ENCODE peak calls at places on chromosomes 4 and X, in four cellular contexts. F, N, R and O are unnamed samples.

GRCh38 chr4:4590496-4590895 is 48.6 kb upstream of the STX18 start:
- DNase-seq in F (no peak), N (no peak), R (no peak), O (no peak)

GRCh38 chr4:169915545-169915944 is 110.7 kb downstream of the MFAP3L start:
- DNase-seq in F (no peak), N (no peak), R (no peak), O (no peak)

GRCh38 chr4:79331126-79331876 is 5.4 kb upstream of the NAA11 start:
- DNase-seq in F (no peak), N (no peak), R (no peak), O (peak; percentile 30)

GRCh38 chr4:108172231-108172779 is 3.6 kb upstream of the LEF1 start:
- DNase-seq in F (no peak), N (peak; percentile 72), R (peak; percentile 39), O (peak; percentile 66)

GRCh38 chr4:7185487-7186030 is 6.8 kb upstream of the SORCS2 start:
- DNase-seq in F (no peak), N (no peak), R (no peak), O (no peak)

GRCh38 chr4:27811928-27812327 is 951.3 kb downstream of the STIM2 start:
- DNase-seq in F (no peak), N (no peak), R (no peak), O (no peak)

GRCh38 chr4:2794707-2795557 is 2.0 kb downstream of the SH3BP2 start:
- DNase-seq in F (peak; percentile 53), N (peak; percentile 1), R (no peak), O (no peak)

GRCh38 chr4:2882341-2882740 is 38.7 kb downstream of the ADD1 start:
- DNase-seq in F (no peak), N (no peak), R (no peak), O (no peak)

GRCh38 chr4:27084685-27085356 is 224.2 kb downstream of the STIM2 start:
- DNase-seq in F (peak; percentile 53), N (peak; percentile 81), R (no peak), O (peak; percentile 21)

GRCh38 chrX:41408576-41408975 is 38.6 kb upstream of the NYX start:
- DNase-seq in F (no peak), N (no peak), R (no peak), O (no peak)

GRCh38 chrX:73214366-73215094 is at the start of gene NAP1L2:
- DNase-seq in F (no peak), N (peak; percentile 61), R (no peak), O (peak; percentile 62)

GRCh38 chr4:156830356-156830755 is 141.2 kb downstream of the PDGFC start:
- DNase-seq in F (no peak), N (no peak), R (no peak), O (no peak)

GRCh38 chrX:44881549-44881948 is 8.6 kb downstream of the KDM6A start:
- DNase-seq in F (no peak), N (no peak), R (no peak), O (no peak)

GRCh38 chr4:189215574-189215973 is 725.1 kb upstream of the FRG1 start:
- DNase-seq in F (no peak), N (no peak), R (no peak), O (no peak)

GRCh38 chrX:63656871-63657580 is 128.0 kb downstream of the ARHGEF9 start:
- DNase-seq in F (no peak), N (no peak), R (no peak), O (peak; percentile 75)

GRCh38 chr4:182367153-182367552 is 124.0 kb downstream of the TENM3 start:
- DNase-seq in F (no peak), N (no peak), R (no peak), O (no peak)

GRCh38 chrX:3143043-3143799 is 102.0 kb downstream of the ARSF start:
- DNase-seq in F (no peak), N (no peak), R (peak; percentile 59), O (no peak)

GRCh38 chr4:8512510-8512909 is 67.7 kb upstream of the GPR78 start:
- DNase-seq in F (no peak), N (no peak), R (no peak), O (no peak)

GRCh38 chr4:54669831-54670230 is 12.1 kb downstream of the KIT start:
- DNase-seq in F (no peak), N (peak; percentile 28), R (no peak), O (no peak)

GRCh38 chrX:47751670-47752069 is 85.0 kb upstream of the ZNF81 start:
- DNase-seq in F (peak; percentile 43), N (peak; percentile 53), R (peak; percentile 18), O (peak; percentile 65)

GRCh38 chrX:117898206-117898605 is 218.4 kb downstream of the KLHL13 start:
- DNase-seq in F (no peak), N (no peak), R (no peak), O (no peak)

GRCh38 chrX:47796433-47796906 is 40.2 kb upstream of the ZNF81 start:
- DNase-seq in F (no peak), N (no peak), R (no peak), O (peak; percentile 70)

GRCh38 chrX:31353095-31353494 is 281.3 kb upstream of the FTHL17 start:
- DNase-seq in F (no peak), N (no peak), R (no peak), O (peak; percentile 64)

GRCh38 chr4:1597021-1597931 is 86.8 kb downstream of the FAM53A start:
- DNase-seq in F (no peak), N (no peak), R (no peak), O (no peak)

GRCh38 chr4:137572163-137572562 is 39.9 kb upstream of the PCDH18 start:
- DNase-seq in F (no peak), N (no peak), R (no peak), O (no peak)
- H3K27ac ChIP-seq in F (no peak overlapping the region), N (no peak overlapping the region), R (no peak overlapping the region), O (no peak overlapping the region)

GRCh38 chrX:67604979-67605703 is 61.3 kb downstream of the AR start:
- DNase-seq in F (no peak), N (no peak), R (no peak), O (no peak)
- TF ChIP-seq CTCF in F (no peak), N (no peak), R (no peak), O (peak; percentile 16)

GRCh38 chrX:40100537-40101429 is 3.0 kb upstream of the BCOR start:
- DNase-seq in F (no peak), N (peak; percentile 74), R (no peak), O (no peak)
- H3K4me3 ChIP-seq in F (no peak overlapping the region), N (peak overlapping the region; percentile 77), R (peak overlapping the region; percentile 90), O (no peak overlapping the region)

DNA sequence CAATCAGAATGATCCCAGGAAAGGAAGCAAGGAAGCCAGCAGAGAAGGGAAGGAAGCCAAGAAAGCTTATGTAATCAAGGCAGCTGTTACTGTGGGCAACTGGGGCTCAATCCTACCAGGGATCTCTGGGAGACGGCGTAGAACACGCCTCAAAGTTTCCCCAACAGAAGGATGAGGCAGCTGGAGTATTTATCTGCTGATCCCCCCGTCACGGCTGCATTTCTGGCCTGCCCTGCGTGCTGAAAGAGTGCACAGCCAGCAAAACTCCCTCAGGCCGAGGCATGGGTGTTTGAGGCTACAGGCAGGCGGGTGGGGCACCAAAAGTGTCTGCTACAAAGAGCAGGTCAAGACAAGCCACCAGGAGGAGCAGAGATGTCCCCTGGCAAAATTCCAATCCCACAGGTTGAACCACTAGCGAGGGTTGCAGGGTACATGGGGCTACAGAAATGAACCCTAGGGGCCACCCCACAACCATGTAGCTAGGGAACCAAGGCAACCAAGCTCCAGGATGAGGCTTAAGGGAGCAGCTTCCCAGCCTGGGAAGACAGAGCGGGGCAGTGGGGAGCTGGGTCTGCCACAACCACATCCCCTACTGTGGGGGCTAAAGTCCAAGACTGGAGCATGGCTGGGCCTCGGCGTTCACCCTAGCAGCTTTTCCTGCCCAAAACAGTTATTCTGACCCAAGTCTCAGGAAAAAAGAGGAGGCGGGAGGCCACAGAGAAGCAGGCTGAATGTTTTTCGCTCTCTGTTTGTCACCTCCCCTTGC is 113.4 kb downstream of the BCOR start:
- DNase-seq in F (no peak), N (no peak), R (no peak), O (peak; percentile 79)
- H3K27ac ChIP-seq in F (no peak overlapping the region), N (no peak overlapping the region), R (no peak overlapping the region), O (no peak overlapping the region)

GRCh38 chr4:106816501-106816900 is 219.6 kb downstream of the DKK2 start:
- DNase-seq in F (no peak), N (no peak), R (no peak), O (no peak)

GRCh38 chr4:106818764-106819163 is 217.3 kb downstream of the DKK2 start:
- DNase-seq in F (no peak), N (no peak), R (no peak), O (no peak)
- TF ChIP-seq CTCF in F (no peak), N (peak; percentile 6), R (peak; percentile 64), O (peak; percentile 29)

DNA sequence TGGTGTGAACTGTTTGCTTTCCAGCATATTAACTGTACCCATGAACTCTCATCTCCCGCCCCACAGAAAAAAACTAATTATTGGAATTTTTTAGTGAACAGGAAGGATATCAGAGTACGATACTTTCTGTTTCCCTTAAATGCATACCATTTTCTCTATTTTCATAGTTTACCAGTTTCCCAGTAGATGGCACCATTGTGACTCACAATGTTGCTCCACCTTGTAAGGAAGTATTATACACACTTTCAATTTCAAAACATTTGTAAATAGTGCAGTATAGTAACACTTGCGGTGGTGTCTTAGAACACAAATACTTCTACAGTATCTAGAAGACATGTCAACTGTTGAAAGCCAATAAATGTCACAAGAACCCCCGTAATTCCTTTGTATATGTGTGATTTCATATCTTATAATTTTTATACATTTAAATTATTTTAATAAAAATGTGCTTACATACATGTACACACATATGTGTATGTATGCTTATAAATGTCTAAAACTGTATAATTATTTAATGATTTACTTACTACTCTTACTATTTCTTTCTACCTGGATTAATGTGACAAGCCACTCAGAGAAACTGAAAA is 167.3 kb downstream of the SLIT2 start:
- DNase-seq in F (no peak), N (peak; percentile 40), R (peak; percentile 67), O (peak; percentile 31)
- H3K4me3 ChIP-seq in F (peak overlapping the region; percentile 29), N (no peak overlapping the region), R (peak overlapping the region; percentile 30), O (no peak overlapping the region)

GRCh38 chr4:186687263-186687662 is 36.4 kb downstream of the FAT1 start:
- DNase-seq in F (no peak), N (no peak), R (no peak), O (no peak)

GRCh38 chr4:186689476-186689875 is 34.2 kb downstream of the FAT1 start:
- DNase-seq in F (no peak), N (no peak), R (no peak), O (no peak)

GRCh38 chr4:186685744-186686143 is 37.9 kb downstream of the FAT1 start:
- DNase-seq in F (no peak), N (no peak), R (no peak), O (no peak)

GRCh38 chr4:186691396-186691795 is 32.3 kb downstream of the FAT1 start:
- DNase-seq in F (no peak), N (no peak), R (no peak), O (no peak)

DNA sequence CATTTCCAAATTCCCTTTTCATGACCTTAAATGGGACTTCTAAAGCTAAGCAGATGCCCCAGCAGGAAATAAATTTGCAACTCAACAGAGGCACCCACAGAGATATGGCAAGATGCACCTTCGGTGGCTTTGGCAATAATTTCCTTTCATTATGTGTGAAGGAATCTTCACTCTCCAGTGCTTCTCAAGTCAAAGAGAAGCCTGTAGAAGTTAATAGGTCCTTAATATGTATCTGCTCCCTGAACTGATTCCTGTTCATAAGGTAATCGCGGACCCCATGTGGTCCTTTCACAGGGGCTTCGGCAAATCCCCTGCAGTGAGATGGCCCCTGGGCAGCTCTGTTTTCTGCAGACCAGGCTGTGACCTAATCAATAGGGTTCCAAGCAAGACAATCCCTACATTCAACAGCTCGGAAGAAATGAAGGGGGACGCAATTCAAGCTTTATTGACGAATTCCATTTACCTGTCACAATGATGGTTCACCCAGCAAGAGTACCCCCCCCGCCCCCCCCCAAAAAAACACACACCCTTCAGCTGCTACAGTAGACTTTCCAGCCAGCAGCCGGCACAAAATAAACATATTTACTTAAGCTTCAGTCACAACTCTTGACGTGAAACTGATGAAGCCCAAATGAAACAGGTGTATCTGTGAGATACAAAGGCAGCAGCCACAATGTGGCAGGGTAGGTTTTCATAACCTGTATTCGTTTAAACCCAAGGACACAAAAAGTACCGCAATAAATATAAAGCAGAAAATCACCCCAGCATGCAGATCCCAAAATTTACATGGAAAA is 35.3 kb downstream of the FAT1 start:
- DNase-seq in F (no peak), N (peak; percentile 65), R (no peak), O (no peak)
- H3K27ac ChIP-seq in F (no peak overlapping the region), N (peak overlapping the region; percentile 49), R (no peak overlapping the region), O (no peak overlapping the region)